ENCODE peak calls at places on chromosomes 3 and 15, in six cellular contexts. X is heart left ventricle, L is psoas muscle, S is BE2C, F is IMR-90, C is tibial artery. Q is an unnamed sample.

GRCh38 chr3:150742679-150743078 is 20.3 kb downstream of the SIAH2 start:
- DNase-seq in X (no peak), L (no peak), S (no peak), F (no peak), C (no peak), Q (no peak)

GRCh38 chr15:57861039-57861638 is 154.6 kb downstream of the POLR2M start:
- DNase-seq in X (peak), L (no peak), S (peak), F (peak), C (no peak), Q (peak)

GRCh38 chr15:99963096-99963825 is 230.0 kb upstream of the LYSMD4 start:
- DNase-seq in X (peak), L (no peak), S (no peak), F (no peak), C (no peak), Q (peak)

GRCh38 chr15:62594017-62594416 is 428.9 kb upstream of the C2CD4B start:
- DNase-seq in X (no peak), L (no peak), S (no peak), F (no peak), C (no peak), Q (no peak)

GRCh38 chr3:99867594-99868437 is 50.2 kb downstream of the CMSS1 start:
- DNase-seq in X (no peak), L (no peak), S (no peak), F (no peak), C (no peak), Q (no peak)

GRCh38 chr3:98681486-98681885 is 81.7 kb upstream of the ST3GAL6 start:
- DNase-seq in X (no peak), L (no peak), S (no peak), F (no peak), C (no peak), Q (no peak)

GRCh38 chr3:55485208-55485791 is 1.8 kb downstream of the WNT5A start:
- DNase-seq in X (peak), L (peak), S (peak), F (peak), C (no peak), Q (peak)

GRCh38 chr3:76624128-76624527 is 415.8 kb upstream of the ROBO2 start:
- DNase-seq in X (no peak), L (no peak), S (no peak), F (no peak), C (no peak), Q (no peak)

GRCh38 chr3:105166893-105167292 is 199.8 kb upstream of the ALCAM start:
- DNase-seq in X (no peak), L (no peak), S (no peak), F (peak), C (no peak), Q (peak)

GRCh38 chr3:72738752-72739520 is 109.3 kb downstream of the SHQ1 start:
- DNase-seq in X (peak), L (peak), S (peak), F (no peak), C (no peak), Q (no peak)

GRCh38 chr3:13294442-13295351 is 125.4 kb downstream of the NUP210 start:
- DNase-seq in X (no peak), L (no peak), S (no peak), F (no peak), C (no peak), Q (no peak)

GRCh38 chr3:9455596-9455995 is 58.2 kb downstream of the SETD5 start:
- DNase-seq in X (no peak), L (no peak), S (no peak), F (no peak), C (no peak), Q (no peak)

GRCh38 chr3:133455960-133456359 is 56.1 kb downstream of the BFSP2 start:
- DNase-seq in X (no peak), L (no peak), S (no peak), F (no peak), C (no peak), Q (no peak)

GRCh38 chr15:66855039-66855438 is 153.0 kb downstream of the SMAD6 start:
- DNase-seq in X (no peak), L (no peak), S (no peak), F (no peak), C (no peak), Q (no peak)

GRCh38 chr3:57007513-57008415 is 52.7 kb upstream of the SPATA12 start:
- DNase-seq in X (no peak), L (peak), S (no peak), F (peak), C (peak), Q (peak)

GRCh38 chr15:20340331-20340811 is 201.2 kb downstream of the GOLGA6L6 start:
- DNase-seq in X (peak), L (peak), S (peak), F (peak), C (peak), Q (no peak)

GRCh38 chr3:179227349-179227748 is 23.6 kb downstream of the KCNMB3 start:
- DNase-seq in X (no peak), L (no peak), S (no peak), F (peak), C (no peak), Q (no peak)

GRCh38 chr3:58249358-58250092 is 11.9 kb downstream of the ABHD6 start:
- DNase-seq in X (no peak), L (no peak), S (no peak), F (no peak), C (no peak), Q (no peak)

GRCh38 chr15:37125143-37125542 is 24.8 kb upstream of the MEIS2 start:
- DNase-seq in X (no peak), L (no peak), S (peak), F (peak), C (no peak), Q (peak)

GRCh38 chr15:58552505-58553364 is 120.9 kb downstream of the LIPC start:
- DNase-seq in X (no peak), L (no peak), S (no peak), F (peak), C (no peak), Q (peak)

GRCh38 chr3:28243424-28244106 is 2.1 kb downstream of the CMC1 start:
- DNase-seq in X (no peak), L (no peak), S (no peak), F (no peak), C (no peak), Q (no peak)

GRCh38 chr3:43866529-43867353 is 176.0 kb downstream of the ABHD5 start:
- DNase-seq in X (no peak), L (no peak), S (no peak), F (peak), C (no peak), Q (peak)

GRCh38 chr15:77029166-77030041 is 34.5 kb downstream of the PSTPIP1 start:
- DNase-seq in X (peak), L (no peak), S (peak), F (no peak), C (no peak), Q (no peak)

GRCh38 chr3:168030488-168031054 is 65.2 kb downstream of the GOLIM4 start:
- DNase-seq in X (no peak), L (no peak), S (no peak), F (no peak), C (no peak), Q (no peak)

GRCh38 chr3:150376001-150376848 is 31.9 kb upstream of the TSC22D2 start:
- DNase-seq in X (no peak), L (no peak), S (peak), F (peak), C (peak), Q (peak)

GRCh38 chr3:185701891-185702563 is 115.9 kb downstream of the SENP2 start:
- DNase-seq in X (no peak), L (no peak), S (no peak), F (no peak), C (no peak), Q (no peak)

GRCh38 chr3:184175506-184175905 is 851 bp downstream of the AP2M1 start:
- DNase-seq in X (no peak), L (no peak), S (no peak), F (no peak), C (no peak), Q (no peak)

GRCh38 chr3:10772230-10773161 is 43.5 kb upstream of the SLC6A11 start:
- DNase-seq in X (no peak), L (no peak), S (no peak), F (no peak), C (no peak), Q (peak)

DNA sequence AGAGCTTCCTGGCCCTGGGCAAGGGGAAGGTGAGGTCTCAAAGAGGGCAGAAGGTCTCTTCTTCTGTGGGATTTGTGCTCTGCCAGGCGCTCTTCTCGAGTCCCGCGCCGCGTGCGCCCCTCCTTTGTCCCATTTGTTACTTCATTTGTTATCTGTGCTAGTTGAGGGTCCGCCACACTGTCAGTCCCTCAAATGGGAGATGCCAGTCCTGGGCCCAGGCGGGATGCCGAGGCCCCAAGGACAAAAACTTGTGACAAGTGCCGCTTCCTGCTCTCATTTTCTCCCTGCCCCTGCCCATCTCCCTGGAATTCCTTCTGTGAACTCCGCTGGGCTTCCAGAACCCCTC is 1.5 kb downstream of the ST8SIA2 start:
- DNase-seq in X (no peak), L (no peak), S (no peak), F (no peak), C (no peak), Q (no peak)
- H3K4me3 ChIP-seq in X (peak), L (peak), S (peak), F (no peak), C (no peak), Q (no peak)

GRCh38 chr3:50155491-50155878 is 361 bp downstream of the SEMA3F start:
- DNase-seq in X (no peak), L (no peak), S (no peak), F (no peak), C (no peak), Q (no peak)

GRCh38 chr3:50155891-50156290 is 767 bp downstream of the SEMA3F start:
- DNase-seq in X (no peak), L (no peak), S (no peak), F (no peak), C (no peak), Q (no peak)

GRCh38 chr3:50153782-50154475 is 1.2 kb upstream of the SEMA3F start:
- DNase-seq in X (no peak), L (no peak), S (no peak), F (no peak), C (no peak), Q (no peak)

GRCh38 chr3:50154840-50155490 is at the start of gene SEMA3F:
- DNase-seq in X (peak), L (peak), S (peak), F (peak), C (peak), Q (peak)

GRCh38 chr3:50154476-50154839 is 666 bp upstream of the SEMA3F start:
- DNase-seq in X (no peak), L (no peak), S (peak), F (no peak), C (no peak), Q (no peak)
- TF ChIP-seq CTCF in X (no peak), L (peak), S (peak), F (peak), C (no peak), Q (peak)

DNA sequence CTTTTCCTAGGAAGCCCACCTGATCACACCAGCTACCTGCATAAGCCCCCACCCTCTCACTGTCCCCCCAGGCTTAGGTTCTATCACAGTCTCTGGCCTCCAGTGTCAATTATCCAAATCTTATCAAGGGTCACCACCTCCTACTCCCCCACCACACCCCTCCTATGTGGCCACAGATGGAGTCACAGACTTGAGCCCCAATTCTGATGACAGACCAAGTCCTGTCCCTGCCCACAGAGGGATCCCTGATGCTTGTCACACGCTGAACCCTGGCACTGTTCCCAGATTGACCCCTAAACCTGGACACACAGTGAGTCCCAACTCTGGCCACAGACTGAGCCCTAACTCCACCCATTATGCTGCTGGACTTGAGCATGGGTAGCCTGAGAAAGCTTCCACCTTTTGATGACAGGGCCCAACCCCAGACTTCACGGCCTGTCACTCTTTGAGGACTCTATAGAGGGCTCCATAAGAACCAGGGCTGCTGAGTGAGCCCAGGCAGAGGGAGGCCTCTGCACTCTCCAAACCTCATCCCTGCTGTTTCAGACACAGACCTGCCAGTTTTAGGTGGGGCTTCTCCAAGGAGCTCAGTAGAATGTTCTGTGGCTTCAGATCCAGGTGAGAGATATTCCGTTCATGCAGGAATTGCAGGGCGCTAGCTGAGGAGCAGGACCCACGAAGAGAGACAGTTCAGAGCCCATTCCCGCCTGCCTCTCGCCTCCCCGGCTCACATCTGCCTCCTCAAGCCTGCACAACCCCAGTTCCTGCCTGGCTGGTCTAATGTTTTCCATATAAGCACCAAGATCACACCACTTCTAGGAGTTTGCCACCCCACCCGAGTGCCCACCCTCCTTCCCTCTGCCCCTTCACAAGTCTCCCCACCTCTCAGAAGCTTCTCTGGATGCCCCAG is 1.9 kb downstream of the ULK3 start:
- DNase-seq in X (no peak), L (no peak), S (no peak), F (no peak), C (no peak), Q (no peak)
- H3K4me3 ChIP-seq in X (no peak), L (no peak), S (no peak), F (no peak), C (no peak), Q (no peak)

GRCh38 chr3:15649341-15649740 is 47.8 kb downstream of the BTD start:
- DNase-seq in X (no peak), L (no peak), S (no peak), F (no peak), C (no peak), Q (no peak)
- TF ChIP-seq CTCF in X (no peak), L (no peak), S (no peak), F (no peak), C (no peak), Q (no peak)

Q was measured in fibroblast of the aortic adventitia.